ENCODE peak calls at places on chromosomes 16 and 17, in ten cellular contexts. One of them, this sample, is unnamed.

GRCh38 chr17:20009052-20009301 is 182 bp upstream of the SPECC1 start:
- DNase-seq in DND-41: no peak
- DNase-seq in H1: no peak
- DNase-seq in GM23338: peak
- DNase-seq in HCT116: no peak
- DNase-seq in PC-9: no peak
- DNase-seq in GM12878: no peak
- DNase-seq in endothelial cell of umbilical vein: no peak
- DNase-seq in hepatocyte: no peak
- DNase-seq in neural progenitor cell: no peak
- DNase-seq in this sample: no peak

GRCh38 chr16:10150906-10151305 is 31.3 kb downstream of the GRIN2A start:
- DNase-seq in H1: no peak
- DNase-seq in hepatocyte: no peak
- DNase-seq in endothelial cell of umbilical vein: no peak
- DNase-seq in DND-41: no peak
- DNase-seq in PC-9: no peak
- DNase-seq in neural progenitor cell: no peak
- DNase-seq in GM23338: peak
- DNase-seq in HCT116: no peak
- DNase-seq in GM12878: no peak
- DNase-seq in this sample: peak

GRCh38 chr16:89443727-89444084 is 46.7 kb downstream of the ANKRD11 start:
- DNase-seq in neural progenitor cell: no peak
- DNase-seq in PC-9: no peak
- DNase-seq in hepatocyte: no peak
- DNase-seq in DND-41: no peak
- DNase-seq in HCT116: no peak
- DNase-seq in GM12878: no peak
- DNase-seq in endothelial cell of umbilical vein: no peak
- DNase-seq in H1: no peak
- DNase-seq in GM23338: no peak
- DNase-seq in this sample: no peak

GRCh38 chr17:80856863-80857488 is 134.7 kb upstream of the CHMP6 start:
- DNase-seq in GM23338: no peak
- DNase-seq in H1: no peak
- DNase-seq in endothelial cell of umbilical vein: no peak
- DNase-seq in GM12878: no peak
- DNase-seq in neural progenitor cell: no peak
- DNase-seq in hepatocyte: no peak
- DNase-seq in HCT116: no peak
- DNase-seq in PC-9: no peak
- DNase-seq in DND-41: no peak
- DNase-seq in this sample: no peak

GRCh38 chr17:53900951-53901350 is 78.2 kb downstream of the KIF2B start:
- DNase-seq in neural progenitor cell: no peak
- DNase-seq in HCT116: no peak
- DNase-seq in endothelial cell of umbilical vein: no peak
- DNase-seq in GM12878: no peak
- DNase-seq in GM23338: no peak
- DNase-seq in hepatocyte: no peak
- DNase-seq in PC-9: no peak
- DNase-seq in H1: no peak
- DNase-seq in DND-41: no peak
- DNase-seq in this sample: no peak

GRCh38 chr16:4615389-4616046 is 830 bp upstream of the UBALD1 start:
- DNase-seq in PC-9: no peak
- DNase-seq in hepatocyte: no peak
- DNase-seq in endothelial cell of umbilical vein: no peak
- DNase-seq in DND-41: no peak
- DNase-seq in HCT116: no peak
- DNase-seq in H1: no peak
- DNase-seq in GM12878: no peak
- DNase-seq in GM23338: no peak
- DNase-seq in neural progenitor cell: no peak
- DNase-seq in this sample: no peak

GRCh38 chr16:82782715-82783251 is 156.0 kb downstream of the CDH13 start:
- DNase-seq in HCT116: no peak
- DNase-seq in hepatocyte: peak
- DNase-seq in GM12878: no peak
- DNase-seq in GM23338: peak
- DNase-seq in DND-41: no peak
- DNase-seq in H1: peak
- DNase-seq in endothelial cell of umbilical vein: peak
- DNase-seq in neural progenitor cell: peak
- DNase-seq in PC-9: no peak
- DNase-seq in this sample: no peak

GRCh38 chr17:11557727-11558452 is 40.4 kb upstream of the DNAH9 start:
- DNase-seq in H1: no peak
- DNase-seq in PC-9: no peak
- DNase-seq in GM12878: no peak
- DNase-seq in HCT116: no peak
- DNase-seq in endothelial cell of umbilical vein: no peak
- DNase-seq in GM23338: no peak
- DNase-seq in hepatocyte: no peak
- DNase-seq in neural progenitor cell: no peak
- DNase-seq in DND-41: no peak
- DNase-seq in this sample: no peak

GRCh38 chr17:65198653-65199382 is 61.6 kb downstream of the RGS9 start:
- DNase-seq in DND-41: peak
- DNase-seq in endothelial cell of umbilical vein: peak
- DNase-seq in hepatocyte: peak
- DNase-seq in GM12878: peak
- DNase-seq in neural progenitor cell: peak
- DNase-seq in H1: peak
- DNase-seq in GM23338: peak
- DNase-seq in HCT116: peak
- DNase-seq in PC-9: peak
- DNase-seq in this sample: peak

GRCh38 chr17:82828875-82829487 is 10.8 kb downstream of the ZNF750 start:
- DNase-seq in endothelial cell of umbilical vein: no peak
- DNase-seq in HCT116: no peak
- DNase-seq in neural progenitor cell: no peak
- DNase-seq in DND-41: no peak
- DNase-seq in PC-9: no peak
- DNase-seq in H1: no peak
- DNase-seq in GM12878: no peak
- DNase-seq in hepatocyte: no peak
- DNase-seq in GM23338: no peak
- DNase-seq in this sample: no peak

DNA sequence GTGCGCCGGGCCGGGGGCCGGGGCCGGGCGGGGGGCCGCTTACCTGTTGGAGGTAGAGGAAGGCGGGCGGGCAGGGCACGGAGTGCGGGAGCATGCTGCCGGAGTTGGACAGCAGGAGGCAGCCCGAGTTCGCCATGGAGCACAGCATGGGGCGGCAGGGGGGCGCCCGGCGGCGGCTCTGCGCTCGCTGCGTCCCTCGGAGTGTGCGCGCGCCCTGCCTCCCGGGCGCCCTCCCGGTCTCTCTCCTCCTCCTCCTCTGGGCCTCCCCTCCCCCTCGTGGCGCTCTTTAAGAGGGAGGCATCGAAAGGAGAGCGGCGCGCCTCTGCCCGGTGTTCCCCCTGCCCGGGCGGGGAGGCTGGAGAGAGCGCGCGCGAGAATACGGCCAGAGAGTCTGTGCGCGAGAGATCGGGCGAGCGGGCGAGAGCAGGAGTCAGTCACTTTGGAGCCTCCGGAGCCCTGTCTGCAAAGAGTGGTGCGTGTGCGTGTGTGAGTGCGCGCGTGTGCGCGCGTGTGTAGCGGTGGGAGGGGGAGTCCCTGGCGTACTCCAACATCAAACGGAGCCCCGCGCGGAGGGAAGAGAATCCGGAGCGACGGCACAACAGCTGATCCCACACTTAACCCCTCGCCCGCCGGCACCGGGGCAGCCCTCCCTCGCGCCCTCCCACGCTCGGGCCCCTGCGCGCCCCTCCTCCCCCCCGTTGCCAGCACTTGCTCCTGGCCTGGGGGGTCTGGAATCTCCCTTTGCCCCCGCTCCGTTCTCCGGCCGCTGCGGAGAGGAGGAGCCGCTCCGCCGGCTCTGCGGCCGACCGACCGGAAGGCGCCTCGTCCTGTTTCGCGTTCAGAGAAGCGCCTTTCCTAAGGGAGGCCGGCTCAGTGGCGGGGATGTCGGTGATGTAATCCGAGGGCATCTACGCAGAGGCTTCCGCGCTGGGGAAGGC is 108.9 kb downstream of the ENGASE start:
- DNase-seq in HCT116: no peak
- DNase-seq in DND-41: no peak
- DNase-seq in neural progenitor cell: peak
- DNase-seq in endothelial cell of umbilical vein: no peak
- DNase-seq in hepatocyte: peak
- DNase-seq in H1: peak
- DNase-seq in GM23338: peak
- DNase-seq in GM12878: no peak
- DNase-seq in PC-9: no peak
- DNase-seq in this sample: peak
- TF ChIP-seq EZH2 in HCT116: no peak
- TF ChIP-seq EZH2 in DND-41: no peak
- TF ChIP-seq EZH2 in neural progenitor cell: peak
- TF ChIP-seq EZH2 in endothelial cell of umbilical vein: peak
- TF ChIP-seq EZH2 in hepatocyte: peak
- TF ChIP-seq EZH2 in H1: no peak
- TF ChIP-seq EZH2 in GM23338: no peak
- TF ChIP-seq EZH2 in GM12878: no peak
- TF ChIP-seq EZH2 in PC-9: no peak
- TF ChIP-seq EZH2 in this sample: no peak

DNA sequence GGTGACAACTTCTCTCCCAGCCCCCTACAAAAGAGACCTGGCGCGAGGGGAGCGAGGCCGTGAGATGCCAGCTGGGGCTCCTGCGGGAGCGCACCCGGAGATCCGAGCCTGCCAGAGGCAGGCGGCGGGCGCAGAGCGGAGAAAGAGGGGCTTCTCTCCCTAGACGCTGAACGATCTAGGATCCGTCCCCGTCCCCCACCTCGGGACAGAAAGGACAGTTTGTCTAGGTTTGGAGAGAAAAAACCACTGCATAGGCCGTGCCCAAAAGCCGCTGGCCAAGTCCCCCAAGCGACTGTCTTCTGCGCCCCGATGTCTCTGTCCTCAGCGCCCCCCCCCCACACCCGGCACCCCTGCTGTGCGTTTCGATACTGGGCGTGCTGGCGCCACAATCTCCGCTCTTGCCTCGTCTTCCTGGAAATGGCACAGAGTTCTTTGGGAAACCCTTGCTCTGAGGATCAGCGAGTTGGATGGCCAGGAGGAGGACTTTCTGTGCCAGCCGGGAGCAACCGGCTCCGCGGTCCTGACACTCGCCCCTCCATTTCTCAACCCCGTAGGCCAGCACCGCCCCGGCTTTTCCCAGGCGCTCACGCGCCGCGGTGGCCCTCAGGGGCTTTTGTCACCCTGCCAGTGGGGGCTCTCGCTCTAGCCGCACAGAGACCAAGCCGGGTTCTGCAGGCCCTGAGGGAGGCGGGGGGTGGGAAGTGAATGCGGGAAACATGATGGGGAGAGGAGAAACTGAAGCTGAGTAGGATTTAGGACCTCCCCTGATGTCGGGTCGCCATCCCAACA is 1.0 kb downstream of the SSTR2 start:
- DNase-seq in neural progenitor cell: peak
- DNase-seq in hepatocyte: no peak
- DNase-seq in GM12878: no peak
- DNase-seq in DND-41: no peak
- DNase-seq in endothelial cell of umbilical vein: no peak
- DNase-seq in H1: peak
- DNase-seq in PC-9: no peak
- DNase-seq in GM23338: peak
- DNase-seq in HCT116: no peak
- DNase-seq in this sample: no peak
- TF ChIP-seq EZH2 in neural progenitor cell: peak
- TF ChIP-seq EZH2 in hepatocyte: peak
- TF ChIP-seq EZH2 in GM12878: no peak
- TF ChIP-seq EZH2 in DND-41: peak
- TF ChIP-seq EZH2 in endothelial cell of umbilical vein: peak
- TF ChIP-seq EZH2 in H1: peak
- TF ChIP-seq EZH2 in PC-9: no peak
- TF ChIP-seq EZH2 in GM23338: peak
- TF ChIP-seq EZH2 in HCT116: no peak
- TF ChIP-seq EZH2 in this sample: no peak

GRCh38 chr17:70797166-70797565 is 627.8 kb downstream of the KCNJ2 start:
- DNase-seq in DND-41: no peak
- DNase-seq in PC-9: no peak
- DNase-seq in hepatocyte: no peak
- DNase-seq in GM23338: no peak
- DNase-seq in HCT116: no peak
- DNase-seq in H1: no peak
- DNase-seq in neural progenitor cell: no peak
- DNase-seq in endothelial cell of umbilical vein: no peak
- DNase-seq in GM12878: no peak
- DNase-seq in this sample: no peak
- TF ChIP-seq EZH2 in DND-41: no peak
- TF ChIP-seq EZH2 in PC-9: no peak
- TF ChIP-seq EZH2 in hepatocyte: no peak
- TF ChIP-seq EZH2 in GM23338: no peak
- TF ChIP-seq EZH2 in HCT116: no peak
- TF ChIP-seq EZH2 in H1: no peak
- TF ChIP-seq EZH2 in neural progenitor cell: no peak
- TF ChIP-seq EZH2 in endothelial cell of umbilical vein: no peak
- TF ChIP-seq EZH2 in GM12878: no peak
- TF ChIP-seq EZH2 in this sample: no peak

GRCh38 chr17:9002236-9002609 is 19.1 kb upstream of the NTN1 start:
- DNase-seq in GM23338: peak
- DNase-seq in endothelial cell of umbilical vein: no peak
- DNase-seq in PC-9: no peak
- DNase-seq in neural progenitor cell: peak
- DNase-seq in HCT116: no peak
- DNase-seq in GM12878: no peak
- DNase-seq in H1: no peak
- DNase-seq in DND-41: no peak
- DNase-seq in hepatocyte: no peak
- DNase-seq in this sample: peak

GRCh38 chr17:9003355-9004131 is 17.8 kb upstream of the NTN1 start:
- DNase-seq in GM23338: peak
- DNase-seq in HCT116: no peak
- DNase-seq in neural progenitor cell: peak
- DNase-seq in DND-41: no peak
- DNase-seq in H1: peak
- DNase-seq in GM12878: no peak
- DNase-seq in endothelial cell of umbilical vein: no peak
- DNase-seq in hepatocyte: no peak
- DNase-seq in PC-9: no peak
- DNase-seq in this sample: peak

GRCh38 chr17:9001539-9001938 is 19.8 kb upstream of the NTN1 start:
- DNase-seq in DND-41: no peak
- DNase-seq in endothelial cell of umbilical vein: no peak
- DNase-seq in hepatocyte: no peak
- DNase-seq in HCT116: no peak
- DNase-seq in neural progenitor cell: no peak
- DNase-seq in GM23338: no peak
- DNase-seq in H1: no peak
- DNase-seq in PC-9: no peak
- DNase-seq in GM12878: no peak
- DNase-seq in this sample: no peak

GRCh38 chr17:9004132-9004960 is 17.0 kb upstream of the NTN1 start:
- DNase-seq in H1: peak
- DNase-seq in GM12878: no peak
- DNase-seq in GM23338: peak
- DNase-seq in DND-41: no peak
- DNase-seq in hepatocyte: peak
- DNase-seq in neural progenitor cell: peak
- DNase-seq in HCT116: no peak
- DNase-seq in endothelial cell of umbilical vein: no peak
- DNase-seq in PC-9: no peak
- DNase-seq in this sample: no peak

GRCh38 chr17:9002610-9003354 is 18.5 kb upstream of the NTN1 start:
- DNase-seq in GM12878: no peak
- DNase-seq in PC-9: no peak
- DNase-seq in hepatocyte: peak
- DNase-seq in endothelial cell of umbilical vein: no peak
- DNase-seq in GM23338: peak
- DNase-seq in neural progenitor cell: peak
- DNase-seq in HCT116: no peak
- DNase-seq in H1: peak
- DNase-seq in DND-41: no peak
- DNase-seq in this sample: peak
- TF ChIP-seq EZH2 in GM12878: no peak
- TF ChIP-seq EZH2 in PC-9: no peak
- TF ChIP-seq EZH2 in hepatocyte: peak
- TF ChIP-seq EZH2 in endothelial cell of umbilical vein: no peak
- TF ChIP-seq EZH2 in GM23338: peak
- TF ChIP-seq EZH2 in neural progenitor cell: peak
- TF ChIP-seq EZH2 in HCT116: no peak
- TF ChIP-seq EZH2 in H1: peak
- TF ChIP-seq EZH2 in DND-41: no peak
- TF ChIP-seq EZH2 in this sample: no peak

This sample was measured in mammary epithelial cell.